ENCODE peak calls at places on chromosomes 16 and 17, in five cellular contexts. H, L, I, Y and P are unnamed samples.

GRCh38 chr16:69107311-69107962 is 2.0 kb downstream of the HAS3 start:
- DNase-seq in H (no peak), L (peak), I (no peak), Y (peak), P (no peak)

GRCh38 chr17:68733241-68734176 is 132.3 kb upstream of the FAM20A start:
- DNase-seq in H (no peak), L (no peak), I (no peak), Y (no peak), P (no peak)

GRCh38 chr17:8176197-8176940 is at the start of gene TMEM107:
- DNase-seq in H (peak), L (peak), I (peak), Y (peak), P (peak)

GRCh38 chr16:397736-398332 is 835 bp downstream of the NME4 start:
- DNase-seq in H (peak), L (peak), I (peak), Y (peak), P (peak)

GRCh38 chr16:8621572-8622314 is at the start of gene METTL22:
- DNase-seq in H (peak), L (peak), I (peak), Y (peak), P (peak)

GRCh38 chr17:17367931-17368330 is 64.8 kb downstream of the NT5M start:
- DNase-seq in H (no peak), L (no peak), I (no peak), Y (no peak), P (no peak)

GRCh38 chr16:22325598-22326368 is 28.6 kb downstream of the POLR3E start:
- DNase-seq in H (no peak), L (no peak), I (no peak), Y (no peak), P (no peak)

GRCh38 chr17:45371414-45372324 is 54.8 kb upstream of the MAP3K14 start:
- DNase-seq in H (peak), L (peak), I (peak), Y (peak), P (no peak)

GRCh38 chr17:16463341-16464000 is 28.5 kb downstream of the LRRC75A start:
- DNase-seq in H (peak), L (peak), I (peak), Y (peak), P (no peak)

GRCh38 chr16:57788252-57788841 is 13.9 kb downstream of the KIFC3 start:
- DNase-seq in H (no peak), L (no peak), I (no peak), Y (peak), P (no peak)

GRCh38 chr17:77308768-77309726 is 168.3 kb downstream of the SEC14L1 start:
- DNase-seq in H (no peak), L (no peak), I (no peak), Y (no peak), P (peak)

GRCh38 chr16:8953064-8953463 is 10.6 kb downstream of the USP7 start:
- DNase-seq in H (no peak), L (no peak), I (no peak), Y (no peak), P (no peak)

GRCh38 chr17:71978435-71978834 is 142.4 kb upstream of the SOX9 start:
- DNase-seq in H (no peak), L (no peak), I (no peak), Y (no peak), P (no peak)

GRCh38 chr17:27319536-27320221 is 25.8 kb downstream of the WSB1 start:
- DNase-seq in H (peak), L (peak), I (no peak), Y (peak), P (no peak)

GRCh38 chr16:66873685-66874055 is 6.6 kb upstream of the PDP2 start:
- DNase-seq in H (no peak), L (peak), I (no peak), Y (no peak), P (no peak)

GRCh38 chr16:55835578-55835977 is 2.7 kb upstream of the CES1 start:
- DNase-seq in H (peak), L (peak), I (no peak), Y (peak), P (peak)

GRCh38 chr16:76278976-76279375 is 1.8 kb downstream of the CNTNAP4 start:
- DNase-seq in H (no peak), L (no peak), I (peak), Y (no peak), P (peak)

GRCh38 chr16:30374538-30374937 is at the start of gene MYL11:
- DNase-seq in H (no peak), L (no peak), I (no peak), Y (no peak), P (no peak)

GRCh38 chr16:57383276-57384247 is 11.3 kb downstream of the CX3CL1 start:
- DNase-seq in H (peak), L (peak), I (no peak), Y (peak), P (no peak)